ENCODE peak calls at places on chromosomes 4 and X, in four cellular contexts. One of them, this sample, is unnamed.

GRCh38 chr4:15238720-15239119 is 189.1 kb upstream of the C1QTNF7 start:
- DNase-seq in HepG2: peak
- DNase-seq in K562: peak
- DNase-seq in GM12878: no peak
- DNase-seq in this sample: peak

GRCh38 chrX:138777230-138777629 is 65.7 kb upstream of the FGF13 start:
- DNase-seq in HepG2: no peak
- DNase-seq in GM12878: no peak
- DNase-seq in K562: peak
- DNase-seq in this sample: no peak

GRCh38 chrX:108091266-108091877 is at the start of the genes ATG4A and PSMD10:
- DNase-seq in HepG2: peak
- DNase-seq in K562: peak
- DNase-seq in GM12878: peak
- DNase-seq in this sample: peak

GRCh38 chrX:12702509-12703091 is 88.6 kb upstream of the PRPS2 start:
- DNase-seq in GM12878: no peak
- DNase-seq in HepG2: peak
- DNase-seq in K562: peak
- DNase-seq in this sample: peak

GRCh38 chr4:78691333-78691732 is 84.8 kb upstream of the BMP2K start:
- DNase-seq in GM12878: no peak
- DNase-seq in K562: peak
- DNase-seq in HepG2: no peak
- DNase-seq in this sample: no peak

GRCh38 chr4:82491251-82491960 is 61.0 kb downstream of the ENOPH1 start:
- DNase-seq in HepG2: no peak
- DNase-seq in K562: no peak
- DNase-seq in GM12878: no peak
- DNase-seq in this sample: no peak

GRCh38 chrX:114905251-114905650 is 112.2 kb downstream of the IL13RA2 start:
- DNase-seq in K562: no peak
- DNase-seq in GM12878: no peak
- DNase-seq in HepG2: no peak
- DNase-seq in this sample: no peak

GRCh38 chr4:10502717-10503116 is 45.5 kb upstream of the ZNF518B start:
- DNase-seq in HepG2: no peak
- DNase-seq in K562: no peak
- DNase-seq in GM12878: no peak
- DNase-seq in this sample: no peak

GRCh38 chrX:27735914-27736313 is 71.9 kb upstream of the MAGEB10 start:
- DNase-seq in GM12878: no peak
- DNase-seq in HepG2: no peak
- DNase-seq in K562: no peak
- DNase-seq in this sample: no peak

GRCh38 chr4:29900336-29900735 is 819.8 kb upstream of the PCDH7 start:
- DNase-seq in GM12878: no peak
- DNase-seq in HepG2: no peak
- DNase-seq in K562: no peak
- DNase-seq in this sample: no peak

GRCh38 chr4:74623041-74623440 is 171.3 kb downstream of the BTC start:
- DNase-seq in GM12878: no peak
- DNase-seq in K562: peak
- DNase-seq in HepG2: peak
- DNase-seq in this sample: peak

GRCh38 chrX:37666516-37666915 is 19.1 kb upstream of the XK start:
- DNase-seq in K562: no peak
- DNase-seq in GM12878: no peak
- DNase-seq in HepG2: no peak
- DNase-seq in this sample: no peak

GRCh38 chrX:115539841-115540240 is 21.1 kb upstream of the PLS3 start:
- DNase-seq in HepG2: no peak
- DNase-seq in K562: no peak
- DNase-seq in GM12878: no peak
- DNase-seq in this sample: no peak

GRCh38 chr4:151184523-151185458 is 85.4 kb downstream of the RPS3A start:
- DNase-seq in K562: no peak
- DNase-seq in HepG2: peak
- DNase-seq in GM12878: no peak
- DNase-seq in this sample: no peak

GRCh38 chr4:90215286-90215685 is 88.1 kb downstream of the CCSER1 start:
- DNase-seq in GM12878: peak
- DNase-seq in K562: no peak
- DNase-seq in HepG2: peak
- DNase-seq in this sample: no peak

GRCh38 chr4:108172780-108173598 is 4.3 kb upstream of the LEF1 start:
- DNase-seq in K562: peak
- DNase-seq in GM12878: no peak
- DNase-seq in HepG2: peak
- DNase-seq in this sample: peak

GRCh38 chr4:81040175-81040659 is 9.7 kb downstream of the BMP3 start:
- DNase-seq in GM12878: no peak
- DNase-seq in HepG2: no peak
- DNase-seq in K562: peak
- DNase-seq in this sample: peak

GRCh38 chr4:164384416-164384815 is 369.5 kb upstream of the SMIM31 start:
- DNase-seq in K562: no peak
- DNase-seq in GM12878: no peak
- DNase-seq in HepG2: no peak
- DNase-seq in this sample: no peak

GRCh38 chr4:4259484-4260100 is 11.6 kb upstream of the TMEM128 start:
- DNase-seq in HepG2: peak
- DNase-seq in K562: no peak
- DNase-seq in GM12878: no peak
- DNase-seq in this sample: no peak

GRCh38 chrX:10564484-10564883 is 55.9 kb downstream of the MID1 start:
- DNase-seq in GM12878: no peak
- DNase-seq in HepG2: no peak
- DNase-seq in K562: no peak
- DNase-seq in this sample: no peak

DNA sequence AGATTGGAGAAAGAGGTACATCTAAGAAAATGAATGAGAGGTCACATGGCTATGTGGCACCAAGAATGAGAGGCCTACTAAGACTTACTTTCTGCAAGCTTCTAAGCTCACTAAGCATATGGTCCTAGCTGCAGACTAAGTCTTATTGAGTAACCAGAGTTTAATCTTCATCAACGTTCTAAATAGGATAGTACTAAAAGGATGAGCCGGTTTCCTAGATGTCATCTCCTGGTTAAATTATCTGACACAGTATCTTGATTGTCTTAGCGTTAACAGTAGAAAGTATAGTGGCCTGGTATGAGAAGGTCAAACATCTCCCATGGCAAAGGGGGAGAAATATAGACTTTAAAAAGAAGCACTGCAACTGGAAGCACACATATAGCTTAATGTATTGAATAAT is 448.1 kb downstream of the PDGFC start:
- DNase-seq in GM12878: no peak
- DNase-seq in K562: no peak
- DNase-seq in HepG2: no peak
- DNase-seq in this sample: no peak
- TF ChIP-seq SP1 in GM12878: no peak
- TF ChIP-seq SP1 in K562: no peak
- TF ChIP-seq SP1 in HepG2: no peak
- TF ChIP-seq SP1 in this sample: no peak

GRCh38 chr4:105765690-105766407 is 57.3 kb downstream of the GSTCD start:
- DNase-seq in GM12878: no peak
- DNase-seq in K562: peak
- DNase-seq in HepG2: peak
- DNase-seq in this sample: peak
- TF ChIP-seq FOXK2 in GM12878: no peak
- TF ChIP-seq FOXK2 in K562: no peak
- TF ChIP-seq FOXK2 in HepG2: no peak
- TF ChIP-seq FOXK2 in this sample: no peak

DNA sequence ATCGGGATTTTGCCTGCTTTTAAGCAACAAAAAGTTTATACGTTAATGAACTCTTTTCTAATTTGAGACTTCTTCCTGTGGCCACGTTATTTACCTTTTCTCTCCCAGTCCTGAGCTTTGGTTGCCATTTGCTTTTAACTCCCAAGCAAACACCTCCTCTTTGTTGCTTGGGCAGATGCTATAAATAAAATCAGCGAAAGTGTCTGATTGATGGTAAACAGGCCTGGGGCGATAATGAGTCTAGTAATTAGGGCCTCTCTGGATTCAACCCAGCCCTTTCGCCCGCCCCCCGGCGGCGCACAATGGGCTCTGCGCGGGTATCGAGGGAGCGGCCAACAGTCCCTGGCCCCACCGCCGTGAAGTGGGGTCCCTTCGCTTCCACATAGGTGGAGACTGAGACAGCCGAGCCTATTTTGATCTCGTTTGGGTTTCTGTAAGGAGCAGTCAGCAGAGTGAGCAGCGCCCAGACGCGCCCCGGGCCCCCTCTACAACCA is 791 bp downstream of the CLGN start:
- DNase-seq in GM12878: no peak
- DNase-seq in K562: peak
- DNase-seq in HepG2: peak
- DNase-seq in this sample: peak
- TF ChIP-seq SP1 in GM12878: no peak
- TF ChIP-seq SP1 in K562: no peak
- TF ChIP-seq SP1 in HepG2: no peak
- TF ChIP-seq SP1 in this sample: no peak

DNA sequence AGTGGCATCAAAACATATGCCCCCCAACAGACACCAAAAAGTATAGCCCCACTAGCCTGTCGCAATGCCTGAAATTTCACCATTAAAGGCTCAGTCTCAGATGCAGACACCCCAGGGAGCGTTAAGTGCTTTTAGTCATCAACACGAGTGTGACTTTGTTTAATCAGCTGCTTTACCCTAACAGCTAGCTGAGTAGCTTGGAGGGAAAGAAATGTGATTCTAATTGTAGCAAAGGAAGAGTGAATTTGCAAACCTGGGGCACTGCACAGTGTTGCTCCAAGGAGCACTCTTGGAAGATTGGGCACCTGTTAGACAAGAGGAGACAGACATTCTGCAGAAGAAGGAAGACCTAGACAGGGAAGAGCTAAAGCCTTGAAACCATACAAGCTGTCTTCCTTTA is 145.1 kb downstream of the BEND2 start:
- DNase-seq in HepG2: no peak
- DNase-seq in GM12878: no peak
- DNase-seq in K562: no peak
- DNase-seq in this sample: no peak
- TF ChIP-seq FOXK2 in HepG2: no peak
- TF ChIP-seq FOXK2 in GM12878: no peak
- TF ChIP-seq FOXK2 in K562: no peak
- TF ChIP-seq FOXK2 in this sample: no peak

DNA sequence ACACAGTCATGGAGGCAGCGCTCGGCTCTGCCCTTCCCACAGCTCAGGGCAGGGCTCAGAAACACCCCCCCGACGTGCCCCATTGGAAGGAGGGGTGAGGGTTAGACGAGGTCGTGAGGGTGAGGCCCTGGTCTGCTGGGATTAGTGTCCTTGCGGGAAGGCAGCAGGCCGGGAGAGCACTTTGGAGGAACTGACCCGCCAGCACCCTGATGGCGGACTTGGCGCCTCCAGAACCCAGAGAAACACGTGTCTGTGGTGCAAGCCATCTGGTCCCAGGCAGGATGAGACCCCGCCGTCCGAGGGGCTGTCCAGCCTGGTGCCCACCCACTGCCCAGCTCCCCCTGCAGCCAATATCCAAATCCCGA is 26.3 kb downstream of the TACC3 start:
- DNase-seq in K562: no peak
- DNase-seq in GM12878: no peak
- DNase-seq in HepG2: no peak
- DNase-seq in this sample: no peak
- TF ChIP-seq SP1 in K562: no peak
- TF ChIP-seq SP1 in GM12878: no peak
- TF ChIP-seq SP1 in HepG2: no peak
- TF ChIP-seq SP1 in this sample: no peak

GRCh38 chrX:8433296-8434094 is 31.1 kb upstream of the VCX3B start:
- DNase-seq in HepG2: no peak
- DNase-seq in GM12878: no peak
- DNase-seq in K562: no peak
- DNase-seq in this sample: no peak
- TF ChIP-seq FOXK2 in HepG2: no peak
- TF ChIP-seq FOXK2 in GM12878: no peak
- TF ChIP-seq FOXK2 in K562: no peak
- TF ChIP-seq FOXK2 in this sample: no peak

DNA sequence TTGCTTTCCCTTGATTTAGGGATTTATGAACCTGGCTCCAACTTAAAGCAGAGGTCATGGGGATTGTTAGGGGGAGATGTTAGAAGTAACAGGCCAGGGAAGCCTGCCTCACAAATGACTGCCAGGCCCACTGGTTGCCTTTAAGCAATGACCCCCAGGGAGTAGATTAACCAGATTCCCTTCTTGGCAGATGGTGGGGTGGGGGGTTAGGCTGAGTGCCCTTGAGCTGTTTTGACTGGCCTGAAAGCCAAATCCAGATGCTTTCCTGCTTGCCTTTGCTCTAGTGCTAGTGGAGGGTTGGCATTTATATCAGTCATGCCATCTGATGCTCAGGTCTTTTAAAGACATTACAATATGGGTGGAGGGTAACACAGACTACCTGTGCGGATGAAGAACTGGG is 128.1 kb downstream of the TMEM164 start:
- DNase-seq in GM12878: no peak
- DNase-seq in HepG2: no peak
- DNase-seq in K562: no peak
- DNase-seq in this sample: no peak
- TF ChIP-seq SP1 in GM12878: no peak
- TF ChIP-seq SP1 in HepG2: no peak
- TF ChIP-seq SP1 in K562: no peak
- TF ChIP-seq SP1 in this sample: no peak

GRCh38 chr4:6574747-6575502 is at the start of gene MAN2B2:
- DNase-seq in K562: peak
- DNase-seq in GM12878: peak
- DNase-seq in HepG2: peak
- DNase-seq in this sample: peak
- TF ChIP-seq FOXK2 in K562: no peak
- TF ChIP-seq FOXK2 in GM12878: no peak
- TF ChIP-seq FOXK2 in HepG2: no peak
- TF ChIP-seq FOXK2 in this sample: no peak

DNA sequence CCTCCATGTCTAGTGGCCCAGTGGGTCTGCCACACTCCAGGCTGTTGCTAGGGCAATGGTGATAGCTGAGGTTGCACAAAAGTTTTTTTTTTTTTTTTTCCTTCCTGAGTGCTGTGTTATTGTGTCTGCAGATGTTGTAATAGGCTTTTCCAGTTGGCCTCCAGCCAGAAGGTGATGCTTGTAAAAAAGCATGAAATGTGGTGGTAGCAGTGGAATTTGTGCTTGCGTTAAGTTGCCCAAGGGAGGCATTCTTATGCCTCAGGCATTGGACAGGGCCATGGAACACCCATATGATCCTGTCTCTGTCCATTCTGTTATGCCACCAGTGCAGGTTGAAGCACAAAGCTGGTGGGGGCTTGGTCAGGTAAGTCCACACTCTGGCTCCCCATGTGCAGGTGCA is 660.5 kb upstream of the SPANXN1 start:
- DNase-seq in K562: no peak
- DNase-seq in HepG2: no peak
- DNase-seq in GM12878: no peak
- DNase-seq in this sample: no peak
- TF ChIP-seq SP1 in K562: no peak
- TF ChIP-seq SP1 in HepG2: no peak
- TF ChIP-seq SP1 in GM12878: no peak
- TF ChIP-seq SP1 in this sample: no peak

GRCh38 chrX:22486326-22486725 is 213.6 kb downstream of the CBLL2 start:
- DNase-seq in K562: no peak
- DNase-seq in HepG2: no peak
- DNase-seq in GM12878: no peak
- DNase-seq in this sample: no peak
- TF ChIP-seq FOXK2 in K562: no peak
- TF ChIP-seq FOXK2 in HepG2: no peak
- TF ChIP-seq FOXK2 in GM12878: no peak
- TF ChIP-seq FOXK2 in this sample: no peak

This sample was measured in HEK293T.